ENCODE peak calls at places on chromosome 3, in five cellular contexts. One of them, this sample, is unnamed.

GRCh38 chr3:8652323-8652987 is 7.9 kb upstream of the SSUH2 start:
- DNase-seq in stomach: no peak
- DNase-seq in right atrium auricular region: no peak
- DNase-seq in hepatocyte: peak
- DNase-seq in IMR-90: no peak
- DNase-seq in this sample: no peak

GRCh38 chr3:7695067-7695466 is 806.6 kb upstream of the LMCD1 start:
- DNase-seq in stomach: no peak
- DNase-seq in right atrium auricular region: no peak
- DNase-seq in hepatocyte: no peak
- DNase-seq in IMR-90: no peak
- DNase-seq in this sample: peak

GRCh38 chr3:124209426-124209825 is 217.5 kb upstream of the ROPN1 start:
- DNase-seq in stomach: no peak
- DNase-seq in right atrium auricular region: no peak
- DNase-seq in hepatocyte: no peak
- DNase-seq in IMR-90: no peak
- DNase-seq in this sample: no peak

GRCh38 chr3:171132873-171133272 is 106.4 kb upstream of the SLC2A2 start:
- DNase-seq in stomach: no peak
- DNase-seq in right atrium auricular region: no peak
- DNase-seq in hepatocyte: no peak
- DNase-seq in IMR-90: peak
- DNase-seq in this sample: peak

GRCh38 chr3:102790742-102791141 is 355.9 kb downstream of the ZPLD1 start:
- DNase-seq in stomach: no peak
- DNase-seq in right atrium auricular region: no peak
- DNase-seq in hepatocyte: no peak
- DNase-seq in IMR-90: peak
- DNase-seq in this sample: no peak

GRCh38 chr3:42762046-42762724 is 10.9 kb downstream of the CCDC13 start:
- DNase-seq in stomach: no peak
- DNase-seq in right atrium auricular region: peak
- DNase-seq in hepatocyte: no peak
- DNase-seq in IMR-90: no peak
- DNase-seq in this sample: no peak

GRCh38 chr3:196989721-196990262 is 21.2 kb upstream of the PIGZ start:
- DNase-seq in stomach: no peak
- DNase-seq in right atrium auricular region: no peak
- DNase-seq in hepatocyte: no peak
- DNase-seq in IMR-90: no peak
- DNase-seq in this sample: no peak

GRCh38 chr3:126267976-126268615 is 87.7 kb upstream of the ALDH1L1 start:
- DNase-seq in stomach: no peak
- DNase-seq in right atrium auricular region: no peak
- DNase-seq in hepatocyte: no peak
- DNase-seq in IMR-90: no peak
- DNase-seq in this sample: no peak

GRCh38 chr3:52238761-52239701 is at the start of gene TWF2:
- DNase-seq in stomach: peak
- DNase-seq in right atrium auricular region: no peak
- DNase-seq in hepatocyte: peak
- DNase-seq in IMR-90: peak
- DNase-seq in this sample: peak

GRCh38 chr3:42572278-42572677 is 9.5 kb downstream of the SEC22C start:
- DNase-seq in stomach: no peak
- DNase-seq in right atrium auricular region: no peak
- DNase-seq in hepatocyte: peak
- DNase-seq in IMR-90: peak
- DNase-seq in this sample: peak

GRCh38 chr3:32945136-32945535 is 6.3 kb upstream of the CCR4 start:
- DNase-seq in stomach: no peak
- DNase-seq in right atrium auricular region: no peak
- DNase-seq in hepatocyte: no peak
- DNase-seq in IMR-90: peak
- DNase-seq in this sample: peak

GRCh38 chr3:115772951-115773350 is 149.6 kb downstream of the GAP43 start:
- DNase-seq in stomach: no peak
- DNase-seq in right atrium auricular region: no peak
- DNase-seq in hepatocyte: no peak
- DNase-seq in IMR-90: no peak
- DNase-seq in this sample: no peak

GRCh38 chr3:42729404-42730145 is 27.0 kb upstream of the HHATL start:
- DNase-seq in stomach: no peak
- DNase-seq in right atrium auricular region: peak
- DNase-seq in hepatocyte: no peak
- DNase-seq in IMR-90: no peak
- DNase-seq in this sample: no peak

GRCh38 chr3:64074091-64074490 is 50.8 kb upstream of the PSMD6 start:
- DNase-seq in stomach: no peak
- DNase-seq in right atrium auricular region: no peak
- DNase-seq in hepatocyte: peak
- DNase-seq in IMR-90: peak
- DNase-seq in this sample: peak

GRCh38 chr3:64342940-64343691 is 117.8 kb upstream of the PRICKLE2 start:
- DNase-seq in stomach: no peak
- DNase-seq in right atrium auricular region: no peak
- DNase-seq in hepatocyte: peak
- DNase-seq in IMR-90: peak
- DNase-seq in this sample: peak

GRCh38 chr3:18531662-18532061 is 106.5 kb upstream of the SATB1 start:
- DNase-seq in stomach: no peak
- DNase-seq in right atrium auricular region: no peak
- DNase-seq in hepatocyte: no peak
- DNase-seq in IMR-90: no peak
- DNase-seq in this sample: no peak

GRCh38 chr3:4596596-4596995 is 103.4 kb downstream of the ITPR1 start:
- DNase-seq in stomach: no peak
- DNase-seq in right atrium auricular region: no peak
- DNase-seq in hepatocyte: no peak
- DNase-seq in IMR-90: no peak
- DNase-seq in this sample: no peak

GRCh38 chr3:157237886-157238285 is 77.9 kb upstream of the CCNL1 start:
- DNase-seq in stomach: no peak
- DNase-seq in right atrium auricular region: no peak
- DNase-seq in hepatocyte: no peak
- DNase-seq in IMR-90: no peak
- DNase-seq in this sample: no peak

GRCh38 chr3:69105320-69105719 is 17.1 kb downstream of the LMOD3 start:
- DNase-seq in stomach: no peak
- DNase-seq in right atrium auricular region: no peak
- DNase-seq in hepatocyte: no peak
- DNase-seq in IMR-90: no peak
- DNase-seq in this sample: no peak

GRCh38 chr3:107657971-107658370 is 135.2 kb downstream of the BBX start:
- DNase-seq in stomach: no peak
- DNase-seq in right atrium auricular region: no peak
- DNase-seq in hepatocyte: no peak
- DNase-seq in IMR-90: peak
- DNase-seq in this sample: peak

GRCh38 chr3:4508048-4508981 is 15.2 kb downstream of the ITPR1 start:
- DNase-seq in stomach: no peak
- DNase-seq in right atrium auricular region: no peak
- DNase-seq in hepatocyte: no peak
- DNase-seq in IMR-90: no peak
- DNase-seq in this sample: no peak

GRCh38 chr3:187958432-187959003 is 195.4 kb upstream of the LPP start:
- DNase-seq in stomach: peak
- DNase-seq in right atrium auricular region: no peak
- DNase-seq in hepatocyte: no peak
- DNase-seq in IMR-90: no peak
- DNase-seq in this sample: no peak

GRCh38 chr3:153138267-153139210 is 23.5 kb upstream of the RAP2B start:
- DNase-seq in stomach: peak
- DNase-seq in right atrium auricular region: peak
- DNase-seq in hepatocyte: peak
- DNase-seq in IMR-90: peak
- DNase-seq in this sample: peak

GRCh38 chr3:14402304-14402811 is at the start of gene SLC6A6:
- DNase-seq in stomach: peak
- DNase-seq in right atrium auricular region: peak
- DNase-seq in hepatocyte: peak
- DNase-seq in IMR-90: peak
- DNase-seq in this sample: peak

GRCh38 chr3:35505181-35505580 is 134.1 kb upstream of the ARPP21 start:
- DNase-seq in stomach: peak
- DNase-seq in right atrium auricular region: no peak
- DNase-seq in hepatocyte: peak
- DNase-seq in IMR-90: no peak
- DNase-seq in this sample: no peak

GRCh38 chr3:119279101-119279554 is 15.1 kb upstream of the ARHGAP31 start:
- DNase-seq in stomach: peak
- DNase-seq in right atrium auricular region: no peak
- DNase-seq in hepatocyte: no peak
- DNase-seq in IMR-90: no peak
- DNase-seq in this sample: peak

GRCh38 chr3:192819001-192819569 is 91.7 kb upstream of the FGF12 start:
- DNase-seq in stomach: no peak
- DNase-seq in right atrium auricular region: no peak
- DNase-seq in hepatocyte: peak
- DNase-seq in IMR-90: peak
- DNase-seq in this sample: peak

GRCh38 chr3:29409409-29409808 is 128.5 kb downstream of the RBMS3 start:
- DNase-seq in stomach: no peak
- DNase-seq in right atrium auricular region: no peak
- DNase-seq in hepatocyte: no peak
- DNase-seq in IMR-90: peak
- DNase-seq in this sample: peak

GRCh38 chr3:157135671-157136396 is 24.1 kb downstream of the CCNL1 start:
- DNase-seq in stomach: no peak
- DNase-seq in right atrium auricular region: no peak
- DNase-seq in hepatocyte: peak
- DNase-seq in IMR-90: peak
- DNase-seq in this sample: peak

GRCh38 chr3:10977864-10978510 is 14.6 kb upstream of the SLC6A1 start:
- DNase-seq in stomach: no peak
- DNase-seq in right atrium auricular region: no peak
- DNase-seq in hepatocyte: no peak
- DNase-seq in IMR-90: peak
- DNase-seq in this sample: no peak

GRCh38 chr3:42535981-42536784 is 33.7 kb downstream of the VIPR1 start:
- DNase-seq in stomach: peak
- DNase-seq in right atrium auricular region: no peak
- DNase-seq in hepatocyte: peak
- DNase-seq in IMR-90: no peak
- DNase-seq in this sample: peak

GRCh38 chr3:101158374-101158773 is 162.0 kb downstream of the IMPG2 start:
- DNase-seq in stomach: no peak
- DNase-seq in right atrium auricular region: no peak
- DNase-seq in hepatocyte: no peak
- DNase-seq in IMR-90: peak
- DNase-seq in this sample: no peak

GRCh38 chr3:52227766-52228165 is 2.3 kb upstream of the TLR9 start:
- DNase-seq in stomach: no peak
- DNase-seq in right atrium auricular region: no peak
- DNase-seq in hepatocyte: no peak
- DNase-seq in IMR-90: no peak
- DNase-seq in this sample: no peak

GRCh38 chr3:28860307-28860706 is 420.6 kb upstream of the RBMS3 start:
- DNase-seq in stomach: no peak
- DNase-seq in right atrium auricular region: peak
- DNase-seq in hepatocyte: no peak
- DNase-seq in IMR-90: no peak
- DNase-seq in this sample: peak

GRCh38 chr3:114451561-114452018 is 157.8 kb downstream of the TIGIT start:
- DNase-seq in stomach: peak
- DNase-seq in right atrium auricular region: no peak
- DNase-seq in hepatocyte: no peak
- DNase-seq in IMR-90: peak
- DNase-seq in this sample: peak
- H3K4me3 ChIP-seq in stomach: peak
- H3K4me3 ChIP-seq in right atrium auricular region: peak
- H3K4me3 ChIP-seq in hepatocyte: no peak
- H3K4me3 ChIP-seq in IMR-90: peak
- H3K4me3 ChIP-seq in this sample: peak

DNA sequence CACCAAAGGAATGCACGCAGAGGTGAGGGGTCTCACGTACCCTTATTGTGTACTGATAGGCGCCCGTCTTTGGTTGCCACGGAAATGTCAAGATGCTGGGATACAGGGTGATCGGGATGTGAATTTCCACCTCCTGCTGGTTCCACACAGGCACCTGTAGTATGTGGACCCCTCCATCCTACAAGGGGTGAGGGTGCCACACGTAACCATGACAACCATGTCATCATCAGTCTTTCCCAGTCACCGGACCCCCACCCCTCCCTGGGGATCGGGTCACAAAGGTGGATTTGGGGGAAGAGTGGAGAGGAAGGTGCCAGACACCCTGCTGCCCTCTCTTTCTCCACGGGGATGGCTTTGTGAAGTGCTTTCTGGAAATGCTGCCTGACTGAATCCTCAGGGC is 44.7 kb downstream of the NUP210 start:
- DNase-seq in stomach: no peak
- DNase-seq in right atrium auricular region: no peak
- DNase-seq in hepatocyte: no peak
- DNase-seq in IMR-90: no peak
- DNase-seq in this sample: no peak
- TF ChIP-seq CTCF in stomach: no peak
- TF ChIP-seq CTCF in right atrium auricular region: no peak
- TF ChIP-seq CTCF in hepatocyte: no peak
- TF ChIP-seq CTCF in IMR-90: no peak
- TF ChIP-seq CTCF in this sample: no peak

GRCh38 chr3:99498544-99499234 is 139.7 kb upstream of the COL8A1 start:
- DNase-seq in stomach: no peak
- DNase-seq in right atrium auricular region: no peak
- DNase-seq in hepatocyte: no peak
- DNase-seq in IMR-90: peak
- DNase-seq in this sample: peak
- H3K4me3 ChIP-seq in stomach: no peak
- H3K4me3 ChIP-seq in right atrium auricular region: no peak
- H3K4me3 ChIP-seq in hepatocyte: no peak
- H3K4me3 ChIP-seq in IMR-90: no peak
- H3K4me3 ChIP-seq in this sample: no peak

GRCh38 chr3:143793971-143794370 is 54.3 kb downstream of the SLC9A9 start:
- DNase-seq in stomach: no peak
- DNase-seq in right atrium auricular region: no peak
- DNase-seq in hepatocyte: no peak
- DNase-seq in IMR-90: no peak
- DNase-seq in this sample: no peak

GRCh38 chr3:143794793-143795462 is 53.3 kb downstream of the SLC9A9 start:
- DNase-seq in stomach: no peak
- DNase-seq in right atrium auricular region: no peak
- DNase-seq in hepatocyte: no peak
- DNase-seq in IMR-90: no peak
- DNase-seq in this sample: no peak

DNA sequence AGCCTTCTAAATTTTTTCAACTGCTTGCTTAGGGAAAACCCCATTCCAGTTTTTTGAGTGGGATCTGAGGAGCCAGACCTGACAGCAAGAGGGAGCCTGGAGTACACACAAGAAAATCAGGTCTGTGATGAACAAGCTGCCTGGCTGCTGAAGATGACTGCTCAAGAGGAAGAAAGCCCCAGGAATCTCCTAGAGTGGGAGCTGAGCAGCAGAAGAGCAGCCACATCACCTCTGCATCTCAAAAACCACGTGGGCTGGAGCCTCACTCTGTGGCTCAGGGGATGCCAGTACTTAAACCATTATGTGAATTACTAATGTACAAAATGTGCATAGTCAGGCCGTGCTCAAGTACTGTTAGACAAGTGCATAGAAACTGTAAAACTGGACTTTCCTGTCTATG is 52.4 kb downstream of the SLC9A9 start:
- DNase-seq in stomach: no peak
- DNase-seq in right atrium auricular region: no peak
- DNase-seq in hepatocyte: peak
- DNase-seq in IMR-90: no peak
- DNase-seq in this sample: no peak
- TF ChIP-seq CTCF in stomach: no peak
- TF ChIP-seq CTCF in right atrium auricular region: peak
- TF ChIP-seq CTCF in hepatocyte: peak
- TF ChIP-seq CTCF in IMR-90: no peak
- TF ChIP-seq CTCF in this sample: no peak

This sample was measured in fibroblast of pulmonary artery.